ENCODE peak calls at places on chromosomes 13 and 19, in nine cellular contexts. W, P, Q, L, O, Y, A, M and U are unnamed samples.

GRCh38 chr13:97192166-97192565 is 30.0 kb upstream of the MBNL2 start:
- DNase-seq in M (no peak), O (no peak), Q (no peak), A (no peak), W (no peak), L (no peak), Y (no peak), P (no peak), U (no peak)

GRCh38 chr19:29712744-29713516 is 2.1 kb downstream of the C19orf12 start:
- DNase-seq in L (no peak), O (no peak), W (no peak), M (no peak), P (no peak), Q (no peak), Y (no peak), A (no peak), U (no peak)

GRCh38 chr19:54335164-54335563 is 3.8 kb downstream of the LILRA4 start:
- DNase-seq in Q (no peak), M (no peak), A (no peak), Y (no peak), W (no peak), L (no peak), O (no peak), P (no peak), U (no peak)

GRCh38 chr19:35317464-35318043 is 11.4 kb upstream of the CD22 start:
- DNase-seq in W (no peak), Y (no peak), L (peak; percentile 19), O (no peak), M (no peak), Q (no peak), P (peak; percentile 60), A (no peak), U (no peak)

GRCh38 chr19:19034204-19034624 is 811 bp downstream of the ARMC6 start:
- DNase-seq in Q (peak; percentile 60), L (no peak), W (peak; percentile 38), A (peak; percentile 44), P (peak; percentile 65), Y (no peak), M (peak; percentile 44), O (peak; percentile 83), U (peak; percentile 84)

GRCh38 chr13:71624641-71625040 is 242.4 kb downstream of the DACH1 start:
- DNase-seq in M (no peak), W (no peak), Y (no peak), Q (no peak), O (no peak), P (no peak), L (no peak), A (no peak), U (no peak)

GRCh38 chr19:55336101-55336500 is 3.6 kb upstream of the KMT5C start:
- DNase-seq in L (no peak), W (no peak), Y (no peak), A (no peak), O (no peak), Q (no peak), M (no peak), P (no peak), U (no peak)

GRCh38 chr19:28569132-28570114 is 643.5 kb downstream of the UQCRFS1 start:
- DNase-seq in Q (no peak), O (no peak), L (no peak), Y (no peak), W (no peak), M (no peak), P (no peak), A (no peak), U (no peak)

GRCh38 chr19:5951338-5951861 is 26.5 kb downstream of the RANBP3 start:
- DNase-seq in A (no peak), O (no peak), P (peak; percentile 41), Y (no peak), Q (no peak), M (peak; percentile 43), L (no peak), W (no peak), U (no peak)

GRCh38 chr19:18999016-18999758 is 34.1 kb downstream of the SUGP2 start:
- DNase-seq in O (no peak), P (no peak), L (no peak), Y (no peak), M (no peak), Q (no peak), W (no peak), A (peak; percentile 58), U (no peak)

GRCh38 chr19:33035461-33035860 is 29.2 kb downstream of the RHPN2 start:
- DNase-seq in A (no peak), M (no peak), Y (no peak), W (no peak), P (no peak), L (no peak), O (no peak), Q (no peak), U (no peak)

GRCh38 chr13:107456431-107456830 is 758.9 kb downstream of the LIG4 start:
- DNase-seq in M (no peak), Y (no peak), W (no peak), A (no peak), Q (no peak), O (no peak), P (no peak), L (no peak), U (no peak)

GRCh38 chr13:80924596-80924995 is 583.7 kb upstream of the SPRY2 start:
- DNase-seq in W (no peak), A (no peak), Y (no peak), L (no peak), M (no peak), O (no peak), Q (no peak), P (peak; percentile 23), U (no peak)

GRCh38 chr13:21048901-21049655 is 12.3 kb downstream of the LATS2 start:
- DNase-seq in M (no peak), O (no peak), A (no peak), W (no peak), Q (no peak), Y (no peak), P (peak; percentile 5), L (no peak), U (no peak)

GRCh38 chr19:42512130-42512636 is 16.1 kb downstream of the CEACAM1 start:
- DNase-seq in Y (no peak), O (no peak), A (no peak), W (no peak), P (no peak), M (no peak), Q (no peak), L (no peak), U (no peak)

GRCh38 chr19:30173593-30174356 is 198.4 kb upstream of the ZNF536 start:
- DNase-seq in L (no peak), O (no peak), P (no peak), M (no peak), A (no peak), W (peak; percentile 39), Q (no peak), Y (no peak), U (no peak)

GRCh38 chr19:10110076-10110971 is 1.2 kb upstream of the P2RY11 start:
- DNase-seq in L (no peak), P (no peak), M (no peak), W (no peak), A (no peak), O (no peak), Y (no peak), Q (no peak), U (no peak)
- TF ChIP-seq POLR2A in L (no peak), P (no peak), M (no peak), W (no peak), A (no peak), O (no peak), Y (no peak), Q (no peak), U (no peak)

DNA sequence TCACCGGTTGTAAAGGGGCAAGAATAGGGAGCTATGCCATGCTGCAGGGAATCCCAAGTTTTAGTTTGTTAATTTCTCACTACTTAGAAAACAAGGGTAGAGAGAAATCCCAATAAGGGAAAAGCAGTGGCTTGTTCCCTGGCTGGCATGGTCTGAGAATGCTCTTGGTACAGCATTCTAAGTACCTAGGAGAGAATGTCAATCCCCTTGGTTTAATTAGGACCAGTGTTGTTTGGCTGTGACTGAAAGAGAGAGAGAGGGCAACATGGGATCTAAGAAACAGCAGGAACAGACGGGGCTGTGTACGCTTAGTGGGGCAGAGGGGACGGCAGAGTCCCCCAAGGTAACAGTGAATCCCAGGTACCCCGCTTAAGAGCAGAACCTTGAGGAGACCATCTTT is 228.8 kb downstream of the PCDH9 start:
- DNase-seq in L (no peak), W (no peak), A (no peak), P (no peak), Q (no peak), O (no peak), Y (no peak), M (no peak), U (no peak)
- TF ChIP-seq POLR2A in L (no peak), W (no peak), A (no peak), P (no peak), Q (no peak), O (no peak), Y (no peak), M (no peak), U (no peak)

GRCh38 chr13:25776722-25777121 is 275.1 kb downstream of the SHISA2 start:
- DNase-seq in L (no peak), Q (no peak), M (no peak), O (no peak), A (no peak), Y (no peak), W (no peak), P (no peak), U (no peak)

GRCh38 chr13:25777509-25777908 is 274.3 kb downstream of the SHISA2 start:
- DNase-seq in Q (no peak), W (no peak), P (no peak), O (no peak), L (no peak), Y (no peak), A (no peak), M (no peak), U (no peak)

GRCh38 chr13:25775986-25776385 is 275.8 kb downstream of the SHISA2 start:
- DNase-seq in Q (no peak), Y (no peak), W (no peak), P (no peak), O (no peak), M (no peak), L (no peak), A (no peak), U (no peak)

GRCh38 chr13:25778302-25778701 is 273.5 kb downstream of the SHISA2 start:
- DNase-seq in P (no peak), O (no peak), M (no peak), L (no peak), A (no peak), Q (no peak), W (no peak), Y (no peak), U (no peak)

DNA sequence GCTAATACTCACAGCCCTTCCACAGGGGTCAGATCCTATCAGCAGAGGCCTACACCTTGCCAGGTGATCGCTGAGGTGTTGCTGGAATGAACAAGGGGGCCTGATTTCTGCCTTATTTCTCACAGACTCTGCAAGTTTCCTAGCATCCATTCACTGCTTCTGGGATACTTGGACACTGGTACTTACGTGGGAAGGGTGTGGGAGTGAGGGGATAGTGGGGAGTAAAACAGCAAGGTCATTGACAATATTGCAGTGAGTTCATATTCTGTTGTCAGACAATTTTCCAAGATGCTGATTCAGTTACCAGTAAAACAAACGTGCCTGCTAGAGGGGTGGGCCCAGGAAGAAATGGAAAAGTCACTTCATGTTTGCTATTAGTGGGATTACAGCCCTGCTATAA is 276.5 kb downstream of the SHISA2 start:
- DNase-seq in L (no peak), O (no peak), P (no peak), M (no peak), Y (no peak), Q (no peak), W (no peak), A (no peak), U (no peak)
- TF ChIP-seq POLR2A in L (no peak), O (no peak), P (no peak), M (no peak), Y (no peak), Q (no peak), W (no peak), A (no peak), U (no peak)

GRCh38 chr19:4361152-4362037 is 18.0 kb downstream of the MPND start:
- DNase-seq in A (peak; percentile 54), P (peak; percentile 72), W (no peak), Y (no peak), Q (no peak), M (no peak), O (peak; percentile 33), L (no peak), U (no peak)
- TF ChIP-seq POLR2A in A (no peak), P (no peak), W (no peak), Y (no peak), Q (no peak), M (no peak), O (no peak), L (no peak), U (no peak)